ENCODE peak calls at places on chromosomes 2 and 18, in six cellular contexts. H, P, Y, Z, L and O are unnamed samples.

GRCh38 chr2:230668184-230668938 is 44.3 kb upstream of the CAB39 start:
- DNase-seq in L (no peak), Z (no peak), P (peak; percentile 37), H (peak; percentile 74), Y (no peak), O (no peak)

GRCh38 chr2:127877626-127878025 is 8.1 kb downstream of the AMMECR1L start:
- DNase-seq in Z (no peak), L (no peak), Y (no peak), H (peak; percentile 24), P (no peak), O (no peak)

GRCh38 chr18:63237486-63237885 is 82.1 kb downstream of the BCL2 start:
- DNase-seq in L (no peak), Y (no peak), Z (peak; percentile 30), H (no peak), P (no peak), O (no peak)

GRCh38 chr2:221502270-221502973 is 69.7 kb downstream of the EPHA4 start:
- DNase-seq in H (no peak), Y (peak; percentile 76), P (no peak), Z (no peak), L (no peak), O (peak; percentile 48)

GRCh38 chr2:54331095-54331835 is 75.2 kb upstream of the TSPYL6 start:
- DNase-seq in L (peak; percentile 61), P (peak; percentile 45), Z (no peak), Y (no peak), H (no peak), O (no peak)

GRCh38 chr2:232781765-232782164 is 5.4 kb upstream of the KCNJ13 start:
- DNase-seq in P (no peak), H (no peak), Y (peak; percentile 59), Z (peak; percentile 41), L (no peak), O (peak; percentile 75)

GRCh38 chr2:61733563-61733962 is 120.3 kb downstream of the FAM161A start:
- DNase-seq in L (no peak), H (no peak), Z (no peak), P (no peak), Y (no peak), O (no peak)

GRCh38 chr2:119996148-119996547 is 16.7 kb upstream of the EPB41L5 start:
- DNase-seq in H (no peak), L (no peak), Z (no peak), Y (peak; percentile 11), P (no peak), O (no peak)

GRCh38 chr18:79613186-79613931 is 66.2 kb upstream of the CTDP1 start:
- DNase-seq in Y (no peak), L (no peak), H (peak; percentile 5), Z (no peak), P (no peak), O (no peak)

GRCh38 chr2:219627105-219628100 is at the start of gene SLC4A3:
- DNase-seq in H (peak; percentile 52), P (no peak), Z (peak; percentile 76), L (peak; percentile 34), Y (peak; percentile 29), O (no peak)

GRCh38 chr2:86068098-86069047 is 37.3 kb downstream of the POLR1A start:
- DNase-seq in L (peak; percentile 27), P (peak; percentile 51), Y (peak; percentile 30), H (no peak), Z (no peak), O (peak; percentile 9)

DNA sequence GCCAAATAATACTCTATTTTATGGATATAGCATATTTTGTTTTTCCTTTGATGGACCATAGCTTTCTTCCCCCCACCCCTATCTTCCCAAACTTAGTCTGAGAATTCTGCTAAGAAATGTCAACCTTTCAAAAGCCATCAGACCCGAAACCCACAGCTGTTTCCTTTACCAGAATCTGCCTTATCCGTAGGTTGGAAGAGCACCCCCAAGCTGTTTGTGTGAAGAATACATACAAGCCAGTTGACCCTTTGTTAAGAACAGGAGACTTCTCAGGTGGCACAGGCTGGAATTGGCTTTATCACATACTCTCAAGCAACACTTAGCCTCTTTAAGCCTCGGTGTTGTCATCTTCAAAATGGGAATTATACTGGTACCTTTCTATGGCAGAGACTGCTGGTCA is 135.1 kb downstream of the ACTR3 start:
- DNase-seq in L (no peak), Y (no peak), H (no peak), Z (no peak), P (no peak), O (no peak)
- TF ChIP-seq CTCF in L (no peak), Y (no peak), H (no peak), Z (no peak), P (no peak), O (peak; percentile 9)

GRCh38 chr2:105883911-105884694 is 139.4 kb downstream of the NCK2 start:
- DNase-seq in Y (no peak), Z (no peak), L (no peak), P (no peak), H (no peak), O (no peak)
- TF ChIP-seq CTCF in Y (no peak), Z (no peak), L (no peak), P (no peak), H (no peak), O (no peak)

DNA sequence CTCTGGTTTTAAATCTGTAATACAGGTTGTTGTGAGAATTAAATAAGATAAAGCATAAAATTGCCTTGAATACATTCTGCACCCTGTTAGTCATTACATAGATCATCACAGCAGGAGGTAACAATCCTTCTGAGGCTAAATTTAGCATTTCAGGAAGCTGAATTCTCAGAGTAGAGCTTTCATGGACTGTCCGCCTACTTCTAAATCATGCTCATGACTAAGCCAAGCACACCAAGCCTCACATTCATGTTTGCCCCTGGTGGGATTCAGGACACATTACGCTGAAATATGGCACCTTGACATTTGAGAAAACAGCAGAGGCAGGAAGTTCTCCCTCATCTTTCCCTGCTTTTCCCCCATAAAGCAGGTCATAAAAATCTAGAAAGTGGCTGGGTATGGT is 16.6 kb upstream of the PIK3C3 start:
- DNase-seq in P (no peak), H (no peak), Z (no peak), L (no peak), Y (peak; percentile 91), O (peak; percentile 95)
- TF ChIP-seq CTCF in P (no peak), H (no peak), Z (no peak), L (no peak), Y (peak; percentile 51), O (peak; percentile 66)

DNA sequence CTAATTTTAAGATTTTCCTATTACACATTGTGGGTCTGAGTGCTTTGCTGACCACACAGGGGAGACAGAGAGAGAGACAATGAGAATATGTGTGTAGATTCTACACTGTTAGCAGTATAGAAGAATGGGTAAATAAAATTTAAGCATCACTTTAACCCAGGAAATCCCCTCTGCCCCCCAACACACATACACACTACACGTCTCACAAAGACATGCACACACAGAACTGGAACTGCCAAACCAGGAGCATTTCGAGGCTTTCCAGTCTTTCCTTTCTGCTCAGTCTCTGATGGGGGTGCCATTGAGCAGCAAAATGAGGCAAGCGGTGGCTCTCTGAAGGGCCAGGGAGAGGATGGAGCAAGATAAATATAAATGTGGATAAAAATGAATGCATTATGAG is 2.5 kb downstream of the MERTK start:
- DNase-seq in Z (peak; percentile 72), P (peak; percentile 32), H (peak; percentile 47), L (no peak), Y (no peak), O (no peak)
- TF ChIP-seq CTCF in Z (peak; percentile 54), P (peak; percentile 69), H (peak; percentile 62), L (no peak), Y (peak; percentile 23), O (peak; percentile 51)

GRCh38 chr2:237307495-237307894 is 106.5 kb downstream of the COL6A3 start:
- DNase-seq in L (no peak), Y (no peak), P (no peak), H (no peak), Z (no peak), O (no peak)

GRCh38 chr2:237312021-237312755 is 101.8 kb downstream of the COL6A3 start:
- DNase-seq in L (no peak), Y (peak; percentile 84), P (no peak), Z (no peak), H (no peak), O (no peak)

GRCh38 chr2:237309011-237309410 is 105.0 kb downstream of the COL6A3 start:
- DNase-seq in L (no peak), Y (peak; percentile 58), P (no peak), Z (no peak), H (no peak), O (no peak)

GRCh38 chr2:237309416-237309815 is 104.5 kb downstream of the COL6A3 start:
- DNase-seq in L (no peak), H (no peak), Y (peak; percentile 73), P (no peak), Z (no peak), O (no peak)

GRCh38 chr2:237310515-237311114 is 103.3 kb downstream of the COL6A3 start:
- DNase-seq in L (no peak), P (no peak), Y (no peak), Z (no peak), H (no peak), O (no peak)
- TF ChIP-seq CTCF in L (no peak), P (no peak), Y (no peak), Z (no peak), H (no peak), O (no peak)

GRCh38 chr2:185608799-185609198 is 129.8 kb upstream of the FSIP2 start:
- DNase-seq in L (no peak), P (peak; percentile 0), Z (peak; percentile 13), Y (no peak), H (no peak), O (no peak)
- TF ChIP-seq CTCF in L (no peak), P (peak; percentile 25), Z (peak; percentile 43), Y (no peak), H (no peak), O (no peak)

DNA sequence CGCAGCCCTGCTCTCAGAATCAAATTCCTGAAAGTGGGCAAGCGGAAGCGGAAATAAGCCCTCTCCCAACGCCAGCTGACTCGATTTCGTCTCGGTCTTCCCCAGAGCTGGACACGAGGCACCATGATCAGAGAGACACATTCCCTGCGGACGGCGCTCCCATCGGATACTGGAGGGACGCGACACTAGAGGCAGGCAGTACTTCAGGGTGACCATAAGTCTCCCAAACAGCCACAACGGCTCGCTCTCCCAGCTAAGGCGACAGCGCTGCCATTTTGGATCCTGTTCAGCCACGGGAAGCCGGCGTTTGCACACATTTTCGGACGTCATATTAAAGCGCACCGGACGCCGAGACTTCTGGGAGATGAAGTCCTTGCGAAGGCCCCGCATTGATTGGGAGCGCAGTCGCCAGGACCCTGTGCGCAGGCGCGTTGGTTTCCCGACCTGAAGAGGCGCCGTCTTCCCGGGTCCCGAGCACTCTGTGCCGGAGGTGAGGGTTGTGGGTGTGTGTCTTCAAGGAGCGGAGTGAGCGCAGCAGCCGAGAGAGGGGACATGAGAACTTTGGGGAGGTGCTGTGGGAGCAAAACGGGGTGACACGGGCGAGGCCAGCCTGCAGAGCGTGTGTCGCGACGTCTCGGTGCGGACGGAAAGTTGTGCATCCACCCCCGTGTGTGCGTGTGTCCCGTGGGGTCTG is at the start of gene ZNF2:
- DNase-seq in H (peak; percentile 98), Y (peak; percentile 97), P (peak; percentile 98), Z (peak; percentile 99), L (peak; percentile 95), O (peak; percentile 96)
- TF ChIP-seq CTCF in H (no peak), Y (no peak), P (no peak), Z (no peak), L (no peak), O (peak; percentile 13)

GRCh38 chr18:74082476-74083070 is 65.1 kb downstream of the FBXO15 start:
- DNase-seq in H (peak; percentile 81), Y (peak; percentile 68), P (peak; percentile 77), L (peak; percentile 71), Z (peak; percentile 70), O (peak; percentile 65)
- TF ChIP-seq CTCF in H (peak; percentile 86), Y (peak; percentile 64), P (peak; percentile 63), L (peak; percentile 27), Z (peak; percentile 54), O (peak; percentile 73)